ENCODE peak calls at places on chromosomes 3 and 15, in five cellular contexts. V is NB4, Y is IMR-90, W is lower leg skin, Z is testis. S is an unnamed sample.

GRCh38 chr3:184241447-184242296 is 7.1 kb downstream of the ALG3 start:
- DNase-seq in V (peak), Y (peak), W (no peak), Z (peak), S (peak)

GRCh38 chr3:86743233-86743632 is 247.7 kb downstream of the VGLL3 start:
- DNase-seq in V (no peak), Y (no peak), W (no peak), Z (no peak), S (no peak)

GRCh38 chr3:197023241-197023997 is 6.2 kb downstream of the MELTF start:
- DNase-seq in V (peak), Y (no peak), W (peak), Z (peak), S (no peak)

GRCh38 chr3:54891540-54891897 is 36.3 kb downstream of the LRTM1 start:
- DNase-seq in V (peak), Y (peak), W (peak), Z (peak), S (peak)

GRCh38 chr15:78222745-78223395 is 11.5 kb downstream of the ACSBG1 start:
- DNase-seq in V (no peak), Y (no peak), W (no peak), Z (no peak), S (no peak)

GRCh38 chr3:190220362-190220761 is 99.7 kb upstream of the P3H2 start:
- DNase-seq in V (no peak), Y (no peak), W (no peak), Z (no peak), S (no peak)

GRCh38 chr3:87595798-87596197 is 319.4 kb upstream of the POU1F1 start:
- DNase-seq in V (no peak), Y (no peak), W (no peak), Z (no peak), S (no peak)

GRCh38 chr3:72675243-72675642 is 173.0 kb downstream of the SHQ1 start:
- DNase-seq in V (peak), Y (no peak), W (no peak), Z (no peak), S (no peak)

GRCh38 chr3:140170612-140171011 is 235.6 kb downstream of the CLSTN2 start:
- DNase-seq in V (no peak), Y (no peak), W (no peak), Z (no peak), S (no peak)

GRCh38 chr3:197298858-197299854 is 744 bp upstream of the DLG1 start:
- DNase-seq in V (peak), Y (no peak), W (peak), Z (peak), S (peak)

GRCh38 chr15:47726399-47726823 is 9.1 kb downstream of the SEMA6D start:
- DNase-seq in V (no peak), Y (peak), W (no peak), Z (no peak), S (no peak)

GRCh38 chr3:95923496-95924210 is 890.7 kb upstream of the EPHA6 start:
- DNase-seq in V (no peak), Y (peak), W (no peak), Z (no peak), S (no peak)

GRCh38 chr3:188526057-188526456 is 372.1 kb downstream of the LPP start:
- DNase-seq in V (peak), Y (peak), W (peak), Z (no peak), S (no peak)

GRCh38 chr3:147419062-147419701 is 10.0 kb downstream of the ZIC1 start:
- DNase-seq in V (no peak), Y (peak), W (peak), Z (peak), S (no peak)

GRCh38 chr3:160133757-160134156 is 91.5 kb upstream of the C3orf80 start:
- DNase-seq in V (peak), Y (no peak), W (no peak), Z (no peak), S (no peak)

GRCh38 chr3:27568393-27568792 is 84.2 kb upstream of the SLC4A7 start:
- DNase-seq in V (no peak), Y (peak), W (peak), Z (peak), S (peak)

GRCh38 chr15:59289574-59289973 is 82.9 kb downstream of the LDHAL6B start:
- DNase-seq in V (no peak), Y (no peak), W (no peak), Z (no peak), S (no peak)

GRCh38 chr15:59294574-59294960 is 78.1 kb downstream of the MYO1E start:
- DNase-seq in V (no peak), Y (no peak), W (no peak), Z (no peak), S (no peak)

GRCh38 chr15:59291214-59291551 is 81.5 kb downstream of the MYO1E start:
- DNase-seq in V (no peak), Y (no peak), W (no peak), Z (no peak), S (no peak)

GRCh38 chr15:59292393-59292792 is 80.3 kb downstream of the MYO1E start:
- DNase-seq in V (no peak), Y (peak), W (no peak), Z (no peak), S (no peak)

DNA sequence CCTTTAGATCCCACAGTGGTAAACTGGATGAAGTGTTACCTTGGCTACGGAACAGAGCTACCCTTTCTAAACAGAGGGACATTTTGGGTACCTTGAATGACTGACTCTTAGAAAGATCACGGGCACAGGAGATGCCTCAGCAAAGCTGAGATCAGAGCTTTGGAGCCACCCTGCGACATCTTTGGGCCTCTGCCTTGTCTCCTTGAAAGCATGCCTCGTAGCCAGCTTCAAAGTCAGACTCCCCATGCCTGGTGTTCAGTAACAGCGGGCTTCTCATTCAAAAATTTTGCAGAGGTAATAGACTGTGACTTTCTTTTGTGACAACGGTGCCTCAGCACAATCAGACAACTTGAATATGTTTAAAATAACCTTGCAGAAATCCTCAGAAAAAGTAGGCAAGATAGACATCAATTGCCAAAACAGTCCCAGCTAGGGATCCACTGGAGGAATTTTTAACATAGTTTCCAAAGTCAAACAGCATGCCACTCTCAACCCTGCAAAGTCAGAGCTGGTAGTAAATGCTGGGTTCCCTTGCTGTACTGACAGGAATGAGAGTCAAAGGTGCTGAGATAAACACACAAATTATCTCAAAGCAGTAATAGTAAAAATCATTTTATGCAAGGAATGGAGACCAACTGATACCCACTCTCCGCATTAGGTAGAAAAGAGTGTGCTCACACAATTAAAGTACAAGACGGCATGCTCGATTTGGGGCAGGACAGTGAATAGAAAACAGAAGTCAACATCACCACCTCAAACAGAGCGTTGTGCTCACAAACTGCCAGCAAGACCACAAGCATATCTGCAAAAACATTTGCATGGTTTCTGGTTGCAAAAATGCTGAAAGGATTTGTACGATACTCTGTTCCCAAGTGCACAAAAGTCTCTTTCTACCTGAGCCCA is 82.1 kb downstream of the MYO1E start:
- DNase-seq in V (no peak), Y (no peak), W (no peak), Z (no peak), S (no peak)
- TF ChIP-seq POLR2A in V (no peak), Y (no peak), W (no peak), Z (no peak), S (no peak)

GRCh38 chr3:13482106-13482690 is 2.1 kb downstream of the HDAC11 start:
- DNase-seq in V (no peak), Y (no peak), W (no peak), Z (no peak), S (no peak)

GRCh38 chr3:13477946-13478345 is 2.2 kb upstream of the HDAC11 start:
- DNase-seq in V (no peak), Y (no peak), W (no peak), Z (no peak), S (no peak)

GRCh38 chr3:13480340-13481318 is 523 bp downstream of the HDAC11 start:
- DNase-seq in V (no peak), Y (peak), W (no peak), Z (peak), S (no peak)

GRCh38 chr3:13479332-13479581 is 849 bp upstream of the HDAC11 start:
- DNase-seq in V (no peak), Y (no peak), W (no peak), Z (peak), S (peak)

GRCh38 chr3:13479582-13480339 is at the start of gene HDAC11:
- DNase-seq in V (peak), Y (peak), W (peak), Z (peak), S (peak)
- TF ChIP-seq POLR2A in V (peak), Y (no peak), W (no peak), Z (peak), S (peak)

DNA sequence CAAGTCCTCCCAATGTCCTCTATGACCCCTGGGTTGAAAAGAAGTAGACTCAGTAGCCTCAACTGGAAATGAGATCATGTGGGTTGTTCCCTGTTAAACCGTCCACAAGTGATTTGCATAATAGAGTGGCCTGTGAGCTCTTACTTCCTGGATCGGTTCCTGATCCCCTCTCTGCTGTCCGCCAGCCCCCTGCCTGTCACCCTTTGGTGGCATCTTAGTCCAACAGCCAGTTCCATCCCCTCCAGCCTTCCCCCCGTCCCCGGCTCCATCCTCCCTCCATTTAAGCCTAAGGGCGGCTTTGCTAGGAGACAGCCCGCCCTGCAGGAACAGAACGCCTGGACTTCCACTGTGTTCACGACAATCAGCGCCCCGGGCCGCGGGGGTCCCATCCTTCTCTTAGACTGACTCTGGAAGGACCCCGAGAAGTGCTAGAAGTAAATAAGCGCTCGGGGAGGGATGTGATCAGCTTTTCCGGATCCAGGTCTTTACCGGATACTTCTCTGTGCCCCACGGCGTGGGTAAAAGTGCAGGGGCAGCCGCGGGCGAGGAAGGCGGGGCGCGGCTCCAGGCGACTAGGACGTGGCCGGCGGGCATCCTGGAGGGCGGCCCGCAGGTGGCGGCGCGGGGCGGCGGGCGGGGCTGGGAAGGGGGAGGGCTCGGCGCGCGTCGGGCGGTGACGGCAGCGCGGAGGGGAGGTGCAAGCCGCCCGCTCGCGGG is 51.2 kb upstream of the ULK4 start:
- DNase-seq in V (peak), Y (peak), W (peak), Z (peak), S (peak)
- TF ChIP-seq POLR2A in V (peak), Y (no peak), W (no peak), Z (no peak), S (no peak)

GRCh38 chr3:101513419-101513986 is 491 bp upstream of the SENP7 start:
- DNase-seq in V (peak), Y (no peak), W (no peak), Z (no peak), S (no peak)
- TF ChIP-seq POLR2A in V (no peak), Y (no peak), W (no peak), Z (no peak), S (no peak)

DNA sequence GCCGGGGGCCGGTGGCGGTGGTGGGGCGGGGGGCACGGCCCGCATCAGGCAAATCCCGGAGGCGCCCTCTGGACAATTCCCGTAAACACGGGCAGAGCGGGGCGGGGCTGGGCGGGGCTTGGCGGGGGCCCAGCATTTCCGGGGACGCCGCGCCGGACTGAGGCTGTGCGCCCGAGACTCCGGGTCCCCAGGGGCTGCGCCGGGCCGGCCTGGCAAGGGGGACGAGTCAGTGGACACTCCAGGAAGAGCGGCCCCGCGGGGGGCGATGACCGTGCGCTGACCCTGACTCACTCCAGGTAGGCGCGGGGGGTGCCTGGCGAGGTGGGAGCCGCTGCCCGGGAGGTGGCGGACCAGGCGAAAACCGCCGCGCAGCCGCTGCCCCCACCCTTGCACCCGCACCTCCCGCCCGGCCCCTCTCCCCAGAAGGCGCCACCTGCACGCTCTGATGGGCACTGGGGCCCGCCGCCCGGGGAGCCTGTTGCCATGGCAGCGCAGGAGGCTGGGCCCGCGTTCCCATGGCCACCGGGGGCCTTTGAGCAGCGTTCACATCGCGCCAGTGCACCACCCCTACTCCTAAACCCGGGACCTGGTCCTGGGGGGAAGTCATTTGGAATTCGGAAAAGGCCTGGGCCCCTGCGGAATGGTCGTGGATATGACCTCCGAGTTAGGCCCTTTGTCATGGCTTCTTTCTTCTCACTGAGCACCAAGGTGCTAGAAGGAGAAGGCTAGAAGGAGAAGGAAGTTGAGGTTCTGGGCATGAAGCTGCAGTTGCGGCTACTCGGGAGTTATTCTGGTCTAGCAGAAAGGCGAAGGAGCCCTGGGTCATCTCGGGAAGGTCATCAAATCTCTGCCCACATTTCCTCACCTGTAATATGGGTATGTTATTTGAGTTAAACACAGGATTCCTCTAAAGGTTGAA is 16.1 kb upstream of the SEMA4B start:
- DNase-seq in V (peak), Y (no peak), W (peak), Z (peak), S (peak)
- TF ChIP-seq POLR2A in V (peak), Y (no peak), W (no peak), Z (no peak), S (no peak)

DNA sequence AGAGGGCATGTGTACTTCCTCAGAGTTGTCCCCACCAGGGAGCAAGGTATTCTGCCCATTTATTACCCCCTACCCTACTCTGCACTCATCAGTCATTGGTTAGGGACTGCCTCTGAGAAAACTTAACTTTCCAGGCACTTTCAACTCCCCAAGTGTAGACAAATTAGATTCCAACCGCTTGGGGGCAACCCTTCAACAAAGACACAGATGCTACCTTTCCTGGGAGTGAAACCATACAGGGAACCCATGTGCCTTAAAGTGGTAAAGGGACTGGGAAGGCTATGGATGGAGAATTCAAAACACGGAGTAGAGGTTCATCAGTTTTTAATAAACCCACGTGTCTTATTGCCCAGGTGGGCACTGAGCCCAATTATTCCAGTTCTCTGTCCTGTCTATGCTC is 19.4 kb upstream of the UBE2E2 start:
- DNase-seq in V (peak), Y (peak), W (no peak), Z (peak), S (peak)
- TF ChIP-seq POLR2A in V (no peak), Y (no peak), W (no peak), Z (no peak), S (no peak)

GRCh38 chr3:122513386-122514122 is 1.2 kb downstream of the KPNA1 start:
- DNase-seq in V (no peak), Y (peak), W (no peak), Z (no peak), S (no peak)
- TF ChIP-seq POLR2A in V (no peak), Y (no peak), W (no peak), Z (no peak), S (no peak)

GRCh38 chr3:169813757-169814517 is 1.2 kb upstream of the LRRC34 start:
- DNase-seq in V (peak), Y (no peak), W (no peak), Z (no peak), S (peak)
- TF ChIP-seq POLR2A in V (no peak), Y (no peak), W (no peak), Z (no peak), S (no peak)